ENCODE peak calls at places on chromosomes 13 and 19, in nine cellular contexts. One of them, this sample, is unnamed.

GRCh38 chr19:18203408-18203862 is 407 bp downstream of the RAB3A start:
- DNase-seq in psoas muscle: peak
- DNase-seq in foreskin fibroblast: no peak
- DNase-seq in GM12878: no peak
- DNase-seq in CD4-positive, alpha-beta memory T cell: no peak
- DNase-seq in left lung: peak
- DNase-seq in fibroblast of lung: no peak
- DNase-seq in PC-3: peak
- DNase-seq in epithelial cell of esophagus: no peak
- DNase-seq in this sample: peak

GRCh38 chr13:50951366-50951765 is 41.8 kb downstream of the RNASEH2B start:
- DNase-seq in left lung: no peak
- DNase-seq in psoas muscle: no peak
- DNase-seq in epithelial cell of esophagus: no peak
- DNase-seq in fibroblast of lung: peak
- DNase-seq in foreskin fibroblast: no peak
- DNase-seq in GM12878: no peak
- DNase-seq in CD4-positive, alpha-beta memory T cell: no peak
- DNase-seq in PC-3: no peak
- DNase-seq in this sample: no peak

GRCh38 chr19:12866416-12867119 is 14.7 kb downstream of the DNASE2 start:
- DNase-seq in PC-3: no peak
- DNase-seq in left lung: no peak
- DNase-seq in GM12878: no peak
- DNase-seq in fibroblast of lung: no peak
- DNase-seq in foreskin fibroblast: no peak
- DNase-seq in psoas muscle: no peak
- DNase-seq in CD4-positive, alpha-beta memory T cell: no peak
- DNase-seq in epithelial cell of esophagus: no peak
- DNase-seq in this sample: no peak

GRCh38 chr19:48630289-48631036 is 6.7 kb downstream of the DBP start:
- DNase-seq in PC-3: no peak
- DNase-seq in GM12878: no peak
- DNase-seq in CD4-positive, alpha-beta memory T cell: no peak
- DNase-seq in left lung: peak
- DNase-seq in fibroblast of lung: peak
- DNase-seq in epithelial cell of esophagus: peak
- DNase-seq in psoas muscle: peak
- DNase-seq in foreskin fibroblast: no peak
- DNase-seq in this sample: no peak

GRCh38 chr13:30362869-30363268 is 55.5 kb upstream of the KATNAL1 start:
- DNase-seq in foreskin fibroblast: no peak
- DNase-seq in epithelial cell of esophagus: no peak
- DNase-seq in fibroblast of lung: no peak
- DNase-seq in psoas muscle: no peak
- DNase-seq in left lung: no peak
- DNase-seq in GM12878: no peak
- DNase-seq in PC-3: no peak
- DNase-seq in CD4-positive, alpha-beta memory T cell: no peak
- DNase-seq in this sample: no peak

GRCh38 chr19:42086770-42087550 is 11.0 kb downstream of the ZNF574 start:
- DNase-seq in PC-3: no peak
- DNase-seq in CD4-positive, alpha-beta memory T cell: no peak
- DNase-seq in psoas muscle: no peak
- DNase-seq in GM12878: no peak
- DNase-seq in fibroblast of lung: no peak
- DNase-seq in epithelial cell of esophagus: no peak
- DNase-seq in foreskin fibroblast: no peak
- DNase-seq in left lung: no peak
- DNase-seq in this sample: no peak

GRCh38 chr13:35283856-35284255 is 192.6 kb downstream of the MAB21L1 start:
- DNase-seq in PC-3: peak
- DNase-seq in CD4-positive, alpha-beta memory T cell: no peak
- DNase-seq in psoas muscle: no peak
- DNase-seq in epithelial cell of esophagus: peak
- DNase-seq in foreskin fibroblast: peak
- DNase-seq in GM12878: no peak
- DNase-seq in left lung: no peak
- DNase-seq in fibroblast of lung: peak
- DNase-seq in this sample: no peak

GRCh38 chr13:98485561-98485960 is 91.3 kb downstream of the STK24 start:
- DNase-seq in epithelial cell of esophagus: no peak
- DNase-seq in GM12878: no peak
- DNase-seq in fibroblast of lung: no peak
- DNase-seq in PC-3: no peak
- DNase-seq in foreskin fibroblast: no peak
- DNase-seq in CD4-positive, alpha-beta memory T cell: no peak
- DNase-seq in psoas muscle: no peak
- DNase-seq in left lung: no peak
- DNase-seq in this sample: no peak

GRCh38 chr13:85108356-85108755 is 690.9 kb downstream of the SLITRK6 start:
- DNase-seq in fibroblast of lung: no peak
- DNase-seq in epithelial cell of esophagus: peak
- DNase-seq in GM12878: no peak
- DNase-seq in left lung: no peak
- DNase-seq in foreskin fibroblast: no peak
- DNase-seq in CD4-positive, alpha-beta memory T cell: no peak
- DNase-seq in psoas muscle: no peak
- DNase-seq in PC-3: no peak
- DNase-seq in this sample: no peak

GRCh38 chr13:44870456-44870929 is 118.8 kb downstream of the NUFIP1 start:
- DNase-seq in foreskin fibroblast: no peak
- DNase-seq in CD4-positive, alpha-beta memory T cell: no peak
- DNase-seq in fibroblast of lung: no peak
- DNase-seq in PC-3: peak
- DNase-seq in psoas muscle: peak
- DNase-seq in left lung: no peak
- DNase-seq in epithelial cell of esophagus: no peak
- DNase-seq in GM12878: no peak
- DNase-seq in this sample: no peak

GRCh38 chr13:41515491-41516139 is 58.3 kb downstream of the RGCC start:
- DNase-seq in CD4-positive, alpha-beta memory T cell: no peak
- DNase-seq in foreskin fibroblast: no peak
- DNase-seq in left lung: peak
- DNase-seq in GM12878: no peak
- DNase-seq in PC-3: no peak
- DNase-seq in epithelial cell of esophagus: no peak
- DNase-seq in psoas muscle: no peak
- DNase-seq in fibroblast of lung: no peak
- DNase-seq in this sample: no peak

GRCh38 chr19:42488783-42489521 is 39.3 kb downstream of the CEACAM1 start:
- DNase-seq in left lung: no peak
- DNase-seq in CD4-positive, alpha-beta memory T cell: no peak
- DNase-seq in GM12878: no peak
- DNase-seq in epithelial cell of esophagus: no peak
- DNase-seq in foreskin fibroblast: no peak
- DNase-seq in PC-3: peak
- DNase-seq in fibroblast of lung: no peak
- DNase-seq in psoas muscle: no peak
- DNase-seq in this sample: no peak

GRCh38 chr13:101654916-101655315 is 202.4 kb downstream of the ITGBL1 start:
- DNase-seq in GM12878: no peak
- DNase-seq in psoas muscle: no peak
- DNase-seq in left lung: no peak
- DNase-seq in PC-3: no peak
- DNase-seq in CD4-positive, alpha-beta memory T cell: no peak
- DNase-seq in fibroblast of lung: peak
- DNase-seq in epithelial cell of esophagus: peak
- DNase-seq in foreskin fibroblast: peak
- DNase-seq in this sample: no peak

GRCh38 chr19:12723383-12723642 is 419 bp downstream of the TNPO2 start:
- DNase-seq in GM12878: no peak
- DNase-seq in fibroblast of lung: peak
- DNase-seq in left lung: no peak
- DNase-seq in CD4-positive, alpha-beta memory T cell: no peak
- DNase-seq in psoas muscle: no peak
- DNase-seq in PC-3: no peak
- DNase-seq in epithelial cell of esophagus: no peak
- DNase-seq in foreskin fibroblast: no peak
- DNase-seq in this sample: no peak

GRCh38 chr19:7294571-7295212 is 478 bp upstream of the INSR start:
- DNase-seq in CD4-positive, alpha-beta memory T cell: no peak
- DNase-seq in fibroblast of lung: peak
- DNase-seq in epithelial cell of esophagus: peak
- DNase-seq in PC-3: peak
- DNase-seq in GM12878: no peak
- DNase-seq in psoas muscle: peak
- DNase-seq in left lung: peak
- DNase-seq in foreskin fibroblast: peak
- DNase-seq in this sample: no peak

GRCh38 chr13:69950160-69950559 is 157.5 kb upstream of the ATXN8OS start:
- DNase-seq in epithelial cell of esophagus: no peak
- DNase-seq in foreskin fibroblast: no peak
- DNase-seq in psoas muscle: no peak
- DNase-seq in left lung: no peak
- DNase-seq in PC-3: no peak
- DNase-seq in fibroblast of lung: no peak
- DNase-seq in CD4-positive, alpha-beta memory T cell: no peak
- DNase-seq in GM12878: no peak
- DNase-seq in this sample: no peak

GRCh38 chr13:33639158-33639557 is 178.8 kb upstream of the RFC3 start:
- DNase-seq in PC-3: no peak
- DNase-seq in left lung: no peak
- DNase-seq in psoas muscle: peak
- DNase-seq in fibroblast of lung: peak
- DNase-seq in epithelial cell of esophagus: peak
- DNase-seq in GM12878: no peak
- DNase-seq in CD4-positive, alpha-beta memory T cell: no peak
- DNase-seq in foreskin fibroblast: peak
- DNase-seq in this sample: no peak

GRCh38 chr13:114109646-114110045 is 22.8 kb downstream of the RASA3 start:
- DNase-seq in fibroblast of lung: no peak
- DNase-seq in GM12878: no peak
- DNase-seq in psoas muscle: peak
- DNase-seq in left lung: peak
- DNase-seq in CD4-positive, alpha-beta memory T cell: no peak
- DNase-seq in epithelial cell of esophagus: no peak
- DNase-seq in PC-3: no peak
- DNase-seq in foreskin fibroblast: no peak
- DNase-seq in this sample: no peak
- H3K4me3 ChIP-seq in fibroblast of lung: no peak
- H3K4me3 ChIP-seq in GM12878: no peak
- H3K4me3 ChIP-seq in psoas muscle: no peak
- H3K4me3 ChIP-seq in left lung: no peak
- H3K4me3 ChIP-seq in CD4-positive, alpha-beta memory T cell: peak
- H3K4me3 ChIP-seq in epithelial cell of esophagus: no peak
- H3K4me3 ChIP-seq in PC-3: no peak
- H3K4me3 ChIP-seq in foreskin fibroblast: no peak
- H3K4me3 ChIP-seq in this sample: peak

DNA sequence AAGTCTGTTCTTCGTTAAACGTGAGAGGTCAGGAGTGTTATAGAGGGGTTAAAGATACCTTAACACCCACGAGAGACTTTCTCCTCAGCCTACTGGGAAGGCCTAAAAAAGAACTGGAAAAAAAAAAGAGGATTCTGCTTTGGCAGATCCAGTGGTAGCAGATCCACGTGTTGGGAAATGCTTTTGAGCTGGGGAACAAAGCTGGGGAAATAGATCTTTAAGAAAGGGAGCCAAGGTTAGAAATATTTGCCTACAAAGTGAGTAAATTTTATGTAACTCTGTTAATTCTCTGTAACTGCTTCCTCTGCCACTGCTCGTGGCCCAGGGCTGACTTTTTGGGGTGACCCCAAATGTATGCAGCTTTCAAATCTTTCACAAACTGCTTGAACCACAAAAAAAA is 11.7 kb downstream of the RFX2 start:
- DNase-seq in foreskin fibroblast: no peak
- DNase-seq in left lung: no peak
- DNase-seq in psoas muscle: no peak
- DNase-seq in CD4-positive, alpha-beta memory T cell: no peak
- DNase-seq in PC-3: no peak
- DNase-seq in epithelial cell of esophagus: no peak
- DNase-seq in GM12878: no peak
- DNase-seq in fibroblast of lung: no peak
- DNase-seq in this sample: no peak
- H3K4me3 ChIP-seq in foreskin fibroblast: no peak
- H3K4me3 ChIP-seq in left lung: no peak
- H3K4me3 ChIP-seq in psoas muscle: no peak
- H3K4me3 ChIP-seq in CD4-positive, alpha-beta memory T cell: no peak
- H3K4me3 ChIP-seq in PC-3: no peak
- H3K4me3 ChIP-seq in epithelial cell of esophagus: no peak
- H3K4me3 ChIP-seq in GM12878: no peak
- H3K4me3 ChIP-seq in fibroblast of lung: no peak
- H3K4me3 ChIP-seq in this sample: no peak

GRCh38 chr13:91058066-91058465 is 289.4 kb upstream of the MIR17HG start:
- DNase-seq in fibroblast of lung: peak
- DNase-seq in epithelial cell of esophagus: peak
- DNase-seq in left lung: no peak
- DNase-seq in CD4-positive, alpha-beta memory T cell: no peak
- DNase-seq in psoas muscle: no peak
- DNase-seq in foreskin fibroblast: no peak
- DNase-seq in PC-3: peak
- DNase-seq in GM12878: no peak
- DNase-seq in this sample: no peak

GRCh38 chr13:91052873-91053272 is 294.6 kb upstream of the MIR17HG start:
- DNase-seq in foreskin fibroblast: no peak
- DNase-seq in left lung: no peak
- DNase-seq in psoas muscle: no peak
- DNase-seq in fibroblast of lung: no peak
- DNase-seq in epithelial cell of esophagus: no peak
- DNase-seq in PC-3: no peak
- DNase-seq in GM12878: no peak
- DNase-seq in CD4-positive, alpha-beta memory T cell: no peak
- DNase-seq in this sample: no peak

GRCh38 chr13:91058919-91059318 is 288.6 kb upstream of the MIR17HG start:
- DNase-seq in CD4-positive, alpha-beta memory T cell: no peak
- DNase-seq in psoas muscle: no peak
- DNase-seq in PC-3: no peak
- DNase-seq in epithelial cell of esophagus: no peak
- DNase-seq in foreskin fibroblast: no peak
- DNase-seq in GM12878: no peak
- DNase-seq in fibroblast of lung: no peak
- DNase-seq in left lung: no peak
- DNase-seq in this sample: no peak

GRCh38 chr13:91056746-91057145 is 290.7 kb upstream of the MIR17HG start:
- DNase-seq in left lung: no peak
- DNase-seq in CD4-positive, alpha-beta memory T cell: no peak
- DNase-seq in fibroblast of lung: no peak
- DNase-seq in psoas muscle: no peak
- DNase-seq in epithelial cell of esophagus: no peak
- DNase-seq in GM12878: peak
- DNase-seq in PC-3: no peak
- DNase-seq in foreskin fibroblast: no peak
- DNase-seq in this sample: no peak

GRCh38 chr13:91054902-91055301 is 292.6 kb upstream of the MIR17HG start:
- DNase-seq in CD4-positive, alpha-beta memory T cell: no peak
- DNase-seq in GM12878: no peak
- DNase-seq in epithelial cell of esophagus: no peak
- DNase-seq in left lung: no peak
- DNase-seq in PC-3: no peak
- DNase-seq in psoas muscle: no peak
- DNase-seq in foreskin fibroblast: no peak
- DNase-seq in fibroblast of lung: no peak
- DNase-seq in this sample: no peak
- H3K4me3 ChIP-seq in CD4-positive, alpha-beta memory T cell: no peak
- H3K4me3 ChIP-seq in GM12878: no peak
- H3K4me3 ChIP-seq in epithelial cell of esophagus: no peak
- H3K4me3 ChIP-seq in left lung: no peak
- H3K4me3 ChIP-seq in PC-3: no peak
- H3K4me3 ChIP-seq in psoas muscle: no peak
- H3K4me3 ChIP-seq in foreskin fibroblast: no peak
- H3K4me3 ChIP-seq in fibroblast of lung: no peak
- H3K4me3 ChIP-seq in this sample: no peak

GRCh38 chr13:73765651-73766384 is 368.4 kb downstream of the KLF12 start:
- DNase-seq in left lung: peak
- DNase-seq in psoas muscle: peak
- DNase-seq in GM12878: no peak
- DNase-seq in foreskin fibroblast: no peak
- DNase-seq in fibroblast of lung: peak
- DNase-seq in epithelial cell of esophagus: peak
- DNase-seq in PC-3: no peak
- DNase-seq in CD4-positive, alpha-beta memory T cell: peak
- DNase-seq in this sample: peak
- H3K4me3 ChIP-seq in left lung: no peak
- H3K4me3 ChIP-seq in psoas muscle: peak
- H3K4me3 ChIP-seq in GM12878: no peak
- H3K4me3 ChIP-seq in foreskin fibroblast: no peak
- H3K4me3 ChIP-seq in fibroblast of lung: no peak
- H3K4me3 ChIP-seq in epithelial cell of esophagus: no peak
- H3K4me3 ChIP-seq in PC-3: no peak
- H3K4me3 ChIP-seq in CD4-positive, alpha-beta memory T cell: peak
- H3K4me3 ChIP-seq in this sample: peak

This sample was measured in CD8-positive, alpha-beta T cell.